ENCODE peak calls at places on chromosomes 12 and 14, in ten cellular contexts. U is CD4-positive, alpha-beta T cell; O is mucosa of descending colon; P is brain microvascular endothelial cell; W is H9; X is AG04450; Q is adrenal gland; Z is colonic mucosa; V is psoas muscle; A is HFF-Myc. D is an unnamed sample.

GRCh38 chr12:51969643-51970042 is 18.1 kb downstream of the ACVR1B start:
- DNase-seq in U (no peak), A (no peak), Z (no peak), Q (no peak), X (no peak), O (no peak), V (no peak), P (no peak), W (no peak), D (no peak)

GRCh38 chr14:50791201-50791600 is 39.8 kb downstream of the NIN start:
- DNase-seq in V (no peak), O (no peak), A (no peak), Z (no peak), Q (no peak), U (no peak), W (no peak), P (no peak), X (no peak), D (no peak)

GRCh38 chr12:80868576-80868975 is 69.2 kb downstream of the LIN7A start:
- DNase-seq in O (no peak), X (no peak), A (no peak), W (no peak), Z (no peak), U (no peak), P (no peak), Q (no peak), V (no peak), D (no peak)

GRCh38 chr14:80356413-80356812 is 145.1 kb upstream of the DIO2 start:
- DNase-seq in O (no peak), A (no peak), U (no peak), W (no peak), Z (no peak), X (peak; percentile 3), V (no peak), Q (no peak), P (peak; percentile 48), D (peak; percentile 10)

GRCh38 chr12:108638141-108638823 is 4.6 kb upstream of the SELPLG start:
- DNase-seq in O (no peak), P (no peak), W (peak; percentile 78), Q (peak; percentile 43), A (no peak), V (no peak), Z (no peak), X (no peak), U (no peak), D (no peak)

GRCh38 chr12:14854586-14855163 is 11.3 kb upstream of the ART4 start:
- DNase-seq in Z (no peak), U (no peak), P (no peak), A (peak; percentile 45), Q (no peak), O (no peak), X (no peak), W (no peak), V (no peak), D (no peak)

GRCh38 chr12:4855121-4855924 is 54.4 kb upstream of the KCNA1 start:
- DNase-seq in Z (peak; percentile 64), V (peak; percentile 23), U (peak; percentile 15), X (peak; percentile 45), O (no peak), W (peak; percentile 90), P (peak; percentile 75), Q (peak; percentile 73), A (peak; percentile 76), D (peak; percentile 74)

GRCh38 chr14:101200650-101201516 is 297.4 kb upstream of the RTL1 start:
- DNase-seq in U (no peak), O (no peak), Q (no peak), V (no peak), A (no peak), X (no peak), P (no peak), W (peak; percentile 14), Z (no peak), D (no peak)

GRCh38 chr14:105733081-105734065 is 207.0 kb downstream of the TMEM121 start:
- DNase-seq in Q (no peak), U (no peak), A (no peak), O (no peak), X (no peak), P (no peak), V (no peak), W (no peak), Z (no peak), D (no peak)

GRCh38 chr14:105012171-105012985 is 8.5 kb downstream of the CDCA4 start:
- DNase-seq in W (no peak), O (peak; percentile 47), X (no peak), Z (no peak), P (no peak), A (no peak), V (no peak), U (no peak), Q (peak; percentile 27), D (no peak)

GRCh38 chr14:60093088-60093487 is 1.4 kb downstream of the PCNX4 start:
- DNase-seq in Q (no peak), O (no peak), W (no peak), X (no peak), U (no peak), A (no peak), V (no peak), Z (no peak), P (no peak), D (no peak)

GRCh38 chr12:41932028-41932427 is 212.6 kb downstream of the GXYLT1 start:
- DNase-seq in X (no peak), P (no peak), Q (no peak), W (no peak), Z (no peak), U (no peak), V (no peak), O (no peak), A (no peak), D (no peak)

GRCh38 chr14:57725399-57726077 is 140.4 kb downstream of the SLC35F4 start:
- DNase-seq in U (no peak), Z (no peak), P (peak; percentile 63), A (no peak), V (no peak), Q (no peak), X (no peak), O (no peak), W (no peak), D (peak; percentile 79)

GRCh38 chr12:132228535-132229422 is 84.5 kb downstream of the NOC4L start:
- DNase-seq in P (no peak), Z (no peak), A (no peak), Q (no peak), U (no peak), O (no peak), W (no peak), V (no peak), X (no peak), D (no peak)

DNA sequence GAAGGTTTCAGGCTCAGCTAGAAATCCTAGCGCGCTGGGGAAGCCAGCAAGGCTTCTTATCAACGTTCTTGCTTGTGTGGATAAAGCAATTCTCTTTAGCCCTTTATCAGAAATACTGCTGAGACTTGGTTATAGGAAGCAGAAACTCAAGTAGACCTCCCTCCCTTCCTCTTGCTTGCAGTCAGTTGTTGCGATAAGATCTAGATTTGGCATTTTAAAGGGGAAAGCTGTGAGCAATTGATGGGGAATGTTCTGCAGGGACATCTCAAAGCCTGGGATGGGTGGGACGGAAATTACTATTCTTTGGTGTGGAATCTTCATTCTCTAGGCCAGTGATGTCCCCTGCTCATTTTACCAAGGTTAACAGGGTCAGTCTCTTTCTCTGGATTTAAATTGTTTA is 76.4 kb upstream of the ANO4 start:
- DNase-seq in P (no peak), X (no peak), A (no peak), Q (no peak), O (no peak), W (no peak), V (no peak), Z (no peak), U (no peak), D (no peak)
- TF ChIP-seq CTCF in P (no peak), X (no peak), A (no peak), Q (no peak), O (no peak), W (no peak), V (no peak), Z (no peak), U (no peak), D (no peak)

GRCh38 chr12:75725505-75726120 is 214.2 kb upstream of the KRR1 start:
- DNase-seq in V (no peak), O (no peak), A (peak; percentile 71), U (no peak), Q (no peak), W (no peak), P (peak; percentile 76), X (no peak), Z (no peak), D (peak; percentile 79)
- TF ChIP-seq CTCF in V (peak; percentile 9), O (no peak), A (no peak), U (no peak), Q (peak; percentile 36), W (peak; percentile 19), P (peak; percentile 41), X (peak; percentile 37), Z (no peak), D (no peak)

DNA sequence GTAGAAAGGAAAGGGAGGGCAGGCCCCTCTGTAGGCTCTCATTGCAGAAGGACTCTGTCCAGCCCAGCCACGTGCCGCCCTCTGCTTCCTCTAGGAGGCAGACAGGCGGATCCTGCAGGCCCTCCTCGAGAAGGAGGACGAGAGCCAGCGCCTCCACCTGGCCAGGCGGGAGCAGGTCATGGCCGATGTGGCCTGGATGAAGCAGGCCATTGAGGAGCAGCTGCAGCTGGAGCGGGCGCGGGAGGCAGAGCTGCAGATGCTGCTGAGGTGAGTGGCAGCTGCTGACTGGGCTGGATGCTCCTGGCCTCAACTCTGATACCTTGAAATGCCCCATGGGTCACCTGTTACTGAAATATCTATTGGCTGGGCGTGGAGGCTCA is 10.9 kb downstream of the TCHP start:
- DNase-seq in Z (no peak), O (peak; percentile 43), P (peak; percentile 32), U (no peak), X (no peak), V (no peak), A (no peak), Q (no peak), W (peak; percentile 96), D (peak; percentile 21)
- TF ChIP-seq CTCF in Z (peak; percentile 3), O (no peak), P (peak; percentile 73), U (no peak), X (peak; percentile 34), V (no peak), A (peak; percentile 38), Q (no peak), W (peak; percentile 97), D (peak; percentile 27)

GRCh38 chr12:89593233-89593632 is 67.4 kb upstream of the POC1B start:
- DNase-seq in A (no peak), X (no peak), U (no peak), W (no peak), Z (no peak), Q (no peak), V (no peak), P (no peak), O (no peak), D (no peak)

GRCh38 chr12:89593873-89594272 is 68.0 kb upstream of the POC1B start:
- DNase-seq in U (no peak), O (no peak), A (no peak), W (no peak), V (no peak), Q (no peak), Z (no peak), X (no peak), P (no peak), D (no peak)

DNA sequence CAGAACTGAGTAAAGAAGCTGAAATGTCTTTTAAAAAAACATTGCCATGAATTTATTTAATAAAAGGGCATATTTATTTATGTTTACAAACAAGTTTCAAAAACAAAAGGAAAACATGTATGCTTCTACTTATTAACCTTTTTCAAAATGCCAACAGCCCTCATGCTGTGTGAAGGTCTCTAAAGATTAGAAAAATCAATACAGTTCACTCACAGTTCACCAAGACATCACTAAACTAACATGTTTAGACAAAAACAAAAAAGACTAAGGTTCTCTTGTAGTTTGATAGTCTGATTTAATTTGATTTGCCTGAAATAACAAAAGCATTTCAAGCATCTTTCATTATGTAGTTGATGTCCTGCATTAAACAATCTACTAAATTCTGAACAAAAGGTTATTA is 63.9 kb upstream of the POC1B start:
- DNase-seq in W (no peak), P (no peak), A (no peak), X (no peak), U (no peak), Q (no peak), Z (no peak), O (no peak), V (no peak), D (no peak)
- TF ChIP-seq CTCF in W (no peak), P (no peak), A (no peak), X (no peak), U (no peak), Q (no peak), Z (no peak), O (no peak), V (no peak), D (no peak)

D was measured in MCF 10A.